ENCODE peak calls at places on chromosomes 2 and 18, in six cellular contexts. Y is hepatocyte, L is PC-9, Q is adrenal gland, C is kidney, S is colonic mucosa. U is an unnamed sample. For H3K36me3, the result is how much of the 10 kb centered on the place peaks cover.

GRCh38 chr2:160427629-160428424 is 65.8 kb downstream of the RBMS1 start:
- DNase-seq in Y (no peak), Q (no peak), S (no peak), C (no peak), L (no peak), U (no peak)

GRCh38 chr18:44804033-44804432 is 123.3 kb downstream of the SETBP1 start:
- DNase-seq in Q (no peak), C (no peak), L (no peak), S (no peak), Y (no peak), U (no peak)

GRCh38 chr2:79935771-79936657 is 368.5 kb downstream of the LRRTM1 start:
- DNase-seq in Y (peak), S (peak), Q (peak), C (no peak), L (peak), U (no peak)

GRCh38 chr2:9229470-9229820 is 22.8 kb downstream of the ASAP2 start:
- DNase-seq in Q (no peak), L (no peak), S (no peak), Y (no peak), C (peak), U (peak)

GRCh38 chr2:67451086-67451832 is 54.1 kb downstream of the ETAA1 start:
- DNase-seq in L (no peak), C (no peak), S (no peak), Q (no peak), Y (peak), U (no peak)

GRCh38 chr18:48356909-48357631 is 52.1 kb downstream of the ZBTB7C start:
- DNase-seq in L (peak), Y (peak), S (peak), C (no peak), Q (no peak), U (peak)

GRCh38 chr2:12493031-12493513 is 223.7 kb upstream of the TRIB2 start:
- DNase-seq in Y (peak), Q (peak), L (peak), C (peak), S (no peak), U (peak)

GRCh38 chr2:173354601-173355131 is at the start of gene CDCA7:
- DNase-seq in Y (peak), Q (peak), L (peak), C (peak), S (peak), U (no peak)

GRCh38 chr2:85394256-85394655 is 15.9 kb downstream of the CAPG start:
- DNase-seq in Q (peak), Y (no peak), C (no peak), L (no peak), S (no peak), U (no peak)

GRCh38 chr18:5524660-5525059 is 19.1 kb downstream of the EPB41L3 start:
- DNase-seq in Y (no peak), Q (no peak), S (no peak), L (no peak), C (no peak), U (no peak)

GRCh38 chr2:208358758-208359631 is 47.6 kb upstream of the PTH2R start:
- DNase-seq in Y (no peak), C (no peak), S (no peak), L (no peak), Q (no peak), U (no peak)

GRCh38 chr2:127176371-127177311 is 43.5 kb downstream of the CYP27C1 start:
- DNase-seq in L (no peak), C (peak), Y (peak), Q (peak), S (peak), U (peak)

GRCh38 chr18:55034742-55035141 is 75.5 kb upstream of the CCDC68 start:
- DNase-seq in L (no peak), Y (no peak), S (no peak), C (no peak), Q (no peak), U (no peak)

GRCh38 chr2:97757062-97757461 is 43.7 kb downstream of the ZAP70 start:
- DNase-seq in C (no peak), L (no peak), Y (no peak), Q (no peak), S (no peak), U (no peak)

GRCh38 chr2:29068513-29068912 is 5.8 kb downstream of the PCARE start:
- DNase-seq in S (no peak), Y (no peak), L (no peak), Q (no peak), C (no peak), U (no peak)

GRCh38 chr2:97936199-97936598 is 59.5 kb downstream of the TMEM131 start:
- DNase-seq in C (no peak), Y (peak), S (peak), Q (no peak), L (peak), U (no peak)

GRCh38 chr2:73970850-73971471 is 13.7 kb upstream of the TET3 start:
- DNase-seq in L (no peak), Q (peak), S (peak), C (peak), Y (no peak), U (no peak)

GRCh38 chr2:72955188-72956049 is 38.1 kb downstream of the EMX1 start:
- DNase-seq in C (peak), S (no peak), Q (no peak), L (no peak), Y (no peak), U (no peak)

GRCh38 chr2:204468689-204469429 is 76.4 kb upstream of the PARD3B start:
- DNase-seq in L (no peak), S (no peak), C (no peak), Y (no peak), Q (no peak), U (no peak)

GRCh38 chr18:43661570-43661969 is 384.3 kb upstream of the SYT4 start:
- DNase-seq in C (no peak), Y (peak), S (no peak), Q (no peak), L (peak), U (no peak)
- TF ChIP-seq CTCF in C (peak), Y (peak), S (peak), Q (no peak), L (peak), U (no peak)

GRCh38 chr18:51653507-51654213 is 456.2 kb upstream of the MEX3C start:
- DNase-seq in C (no peak), Q (no peak), S (no peak), L (no peak), Y (no peak), U (no peak)

GRCh38 chr18:51658436-51658835 is 461.0 kb upstream of the MEX3C start:
- DNase-seq in S (no peak), L (no peak), Q (no peak), Y (no peak), C (no peak), U (no peak)

GRCh38 chr18:51656249-51656648 is 458.8 kb upstream of the MEX3C start:
- DNase-seq in C (no peak), Y (no peak), S (no peak), Q (no peak), L (no peak), U (no peak)

GRCh38 chr18:51654441-51655326 is 457.2 kb upstream of the MEX3C start:
- DNase-seq in Y (no peak), C (no peak), L (no peak), Q (no peak), S (no peak), U (no peak)

DNA sequence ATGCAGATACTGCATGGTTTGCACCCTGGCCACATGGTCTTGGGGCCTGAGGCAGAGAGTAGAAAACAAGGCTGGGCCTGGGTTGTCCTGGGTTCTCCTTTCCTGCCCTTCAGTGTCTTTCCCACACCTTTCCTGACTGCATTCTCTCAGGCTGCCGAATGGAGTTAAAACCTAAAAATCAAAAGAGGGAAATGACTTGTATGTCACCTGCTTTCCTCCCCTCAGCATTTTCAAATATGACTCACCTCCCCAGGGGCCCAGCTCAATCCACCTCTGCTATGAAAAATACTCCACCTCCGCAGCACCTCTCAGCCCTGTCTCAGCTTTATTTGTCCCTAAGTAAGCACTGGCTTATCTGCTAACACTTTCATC is 457.8 kb upstream of the MEX3C start:
- DNase-seq in Y (peak), Q (no peak), S (no peak), C (no peak), L (no peak), U (no peak)
- H3K36me3 ChIP-seq in Y (under half), Q (under half), S (under half), C (under half), L (under half), U (under half)

GRCh38 chr2:40497251-40497859 is 45.5 kb upstream of the SLC8A1 start:
- DNase-seq in Y (no peak), L (no peak), Q (no peak), S (no peak), C (no peak), U (no peak)
- TF ChIP-seq CTCF in Y (no peak), L (no peak), Q (no peak), S (no peak), C (no peak), U (no peak)

DNA sequence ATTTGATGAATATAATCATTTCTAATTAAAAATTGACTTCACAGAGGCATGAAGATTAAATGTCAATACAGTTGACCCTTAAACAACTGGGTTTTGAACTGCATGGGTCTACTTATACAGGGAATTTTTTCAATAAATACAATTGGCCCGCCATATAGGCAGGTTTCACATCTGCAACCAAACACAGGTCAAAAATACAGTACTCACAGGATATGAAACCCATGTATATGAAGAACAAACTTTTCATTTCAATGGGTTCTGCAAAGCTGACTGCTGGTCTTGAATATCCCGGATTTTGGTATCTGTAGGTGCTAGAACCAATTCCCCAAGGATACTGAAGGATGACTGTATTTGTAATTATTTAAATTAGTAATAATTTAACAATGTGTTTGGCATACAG is 555.6 kb downstream of the EPHA4 start:
- DNase-seq in Y (no peak), C (no peak), S (no peak), Q (no peak), L (no peak), U (no peak)
- H3K36me3 ChIP-seq in Y (under half), C (under half), S (under half), Q (under half), L (under half), U (under half)

GRCh38 chr2:174748948-174749347 is 15.3 kb downstream of the CHRNA1 start:
- DNase-seq in Q (peak), Y (peak), C (no peak), L (peak), S (peak), U (no peak)
- TF ChIP-seq CTCF in Q (peak), Y (peak), C (peak), L (peak), S (peak), U (peak)

GRCh38 chr18:12371590-12371989 is 5.4 kb downstream of the AFG3L2 start:
- DNase-seq in L (no peak), Y (no peak), Q (no peak), C (no peak), S (no peak), U (no peak)

GRCh38 chr18:12369211-12369610 is 7.8 kb downstream of the AFG3L2 start:
- DNase-seq in Q (no peak), C (no peak), S (no peak), L (no peak), Y (no peak), U (no peak)

GRCh38 chr18:12366379-12366778 is 10.6 kb downstream of the AFG3L2 start:
- DNase-seq in Q (no peak), S (no peak), L (no peak), Y (no peak), C (no peak), U (no peak)

GRCh38 chr18:12362473-12363174 is 14.4 kb downstream of the AFG3L2 start:
- DNase-seq in Q (no peak), L (no peak), C (no peak), Y (no peak), S (no peak), U (no peak)

GRCh38 chr18:12366794-12367193 is 10.2 kb downstream of the AFG3L2 start:
- DNase-seq in C (no peak), Y (no peak), S (no peak), L (no peak), Q (no peak), U (no peak)
- H3K36me3 ChIP-seq in C (under half), Y (under half), S (under half), L (under half), Q (under half), U (half or more)

U was measured in right atrium auricular region.